ENCODE peak calls at places on chromosomes 13 and 19, in six cellular contexts. S, Z, V, H, N and Q are unnamed samples.

GRCh38 chr13:21663197-21663596 is 7.7 kb upstream of the FGF9 start:
- DNase-seq in S (no peak), Z (no peak), V (no peak), H (no peak), N (peak), Q (no peak)

GRCh38 chr13:75985132-75985531 is 349.0 kb downstream of the LMO7 start:
- DNase-seq in S (no peak), Z (no peak), V (no peak), H (no peak), N (no peak), Q (peak)

GRCh38 chr13:41682001-41682400 is 224.7 kb downstream of the RGCC start:
- DNase-seq in S (no peak), Z (no peak), V (no peak), H (no peak), N (no peak), Q (no peak)

GRCh38 chr19:33177417-33177976 is 16.6 kb upstream of the LRP3 start:
- DNase-seq in S (no peak), Z (peak), V (no peak), H (peak), N (peak), Q (peak)

GRCh38 chr19:6765738-6766356 is 1.4 kb downstream of the SH2D3A start:
- DNase-seq in S (no peak), Z (peak), V (no peak), H (no peak), N (no peak), Q (peak)

GRCh38 chr19:50843701-50844221 is 10.4 kb upstream of the KLK15 start:
- DNase-seq in S (no peak), Z (no peak), V (no peak), H (no peak), N (no peak), Q (no peak)

GRCh38 chr19:43934055-43934984 is 762 bp downstream of the ZNF45 start:
- DNase-seq in S (no peak), Z (peak), V (no peak), H (peak), N (peak), Q (peak)

GRCh38 chr19:38037151-38037611 is 130.2 kb downstream of the SIPA1L3 start:
- DNase-seq in S (no peak), Z (peak), V (no peak), H (peak), N (no peak), Q (no peak)

GRCh38 chr13:78631077-78631476 is 27.7 kb upstream of the POU4F1 start:
- DNase-seq in S (no peak), Z (no peak), V (no peak), H (no peak), N (no peak), Q (no peak)

GRCh38 chr13:103236213-103236612 is 170.0 kb upstream of the SLC10A2 start:
- DNase-seq in S (no peak), Z (peak), V (no peak), H (no peak), N (no peak), Q (peak)

GRCh38 chr13:27556109-27556508 is 64.2 kb downstream of the LNX2 start:
- DNase-seq in S (no peak), Z (no peak), V (no peak), H (no peak), N (no peak), Q (no peak)

GRCh38 chr19:39335168-39335567 is 675 bp downstream of the GMFG start:
- DNase-seq in S (no peak), Z (no peak), V (no peak), H (no peak), N (no peak), Q (no peak)

GRCh38 chr13:99605417-99606321 is 104.4 kb downstream of the TM9SF2 start:
- DNase-seq in S (no peak), Z (peak), V (peak), H (peak), N (peak), Q (peak)

GRCh38 chr19:29442094-29442493 is 83.7 kb upstream of the VSTM2B start:
- DNase-seq in S (no peak), Z (no peak), V (no peak), H (no peak), N (no peak), Q (no peak)

GRCh38 chr19:5128251-5128931 is 159.5 kb downstream of the KDM4B start:
- DNase-seq in S (no peak), Z (peak), V (peak), H (no peak), N (peak), Q (peak)

GRCh38 chr19:9966448-9966847 is 30.1 kb upstream of the OLFM2 start:
- DNase-seq in S (no peak), Z (peak), V (no peak), H (no peak), N (no peak), Q (peak)

GRCh38 chr13:77375554-77375953 is 48.7 kb upstream of the MYCBP2 start:
- DNase-seq in S (no peak), Z (no peak), V (no peak), H (no peak), N (no peak), Q (no peak)

GRCh38 chr19:47582320-47582909 is 9.5 kb upstream of the ZNF541 start:
- DNase-seq in S (no peak), Z (no peak), V (no peak), H (no peak), N (no peak), Q (no peak)

GRCh38 chr13:95481051-95481775 is 71.3 kb upstream of the CLDN10 start:
- DNase-seq in S (no peak), Z (no peak), V (no peak), H (no peak), N (no peak), Q (no peak)

GRCh38 chr19:42816901-42817300 is 51.4 kb upstream of the PSG8 start:
- DNase-seq in S (no peak), Z (no peak), V (no peak), H (no peak), N (no peak), Q (no peak)

GRCh38 chr13:50456111-50456510 is 387.4 kb downstream of the DLEU7 start:
- DNase-seq in S (no peak), Z (no peak), V (no peak), H (peak), N (no peak), Q (no peak)

GRCh38 chr13:90105881-90106496 is 1241.5 kb upstream of the MIR17HG start:
- DNase-seq in S (no peak), Z (no peak), V (no peak), H (no peak), N (peak), Q (peak)

GRCh38 chr19:38125238-38125637 is 98.8 kb downstream of the DPF1 start:
- DNase-seq in S (no peak), Z (no peak), V (no peak), H (no peak), N (no peak), Q (no peak)

GRCh38 chr19:16825312-16826168 is 3.7 kb upstream of the SIN3B start:
- DNase-seq in S (no peak), Z (peak), V (peak), H (no peak), N (no peak), Q (peak)

GRCh38 chr13:38543561-38543960 is 143.3 kb upstream of the FREM2 start:
- DNase-seq in S (no peak), Z (no peak), V (no peak), H (no peak), N (no peak), Q (no peak)

GRCh38 chr19:56105090-56105701 is 15.9 kb downstream of the ZNF787 start:
- DNase-seq in S (no peak), Z (peak), V (peak), H (peak), N (peak), Q (peak)

GRCh38 chr19:46181386-46181774 is 33.3 kb downstream of the IGFL2 start:
- DNase-seq in S (no peak), Z (no peak), V (no peak), H (no peak), N (no peak), Q (no peak)

GRCh38 chr13:38213307-38213706 is 136.3 kb upstream of the UFM1 start:
- DNase-seq in S (no peak), Z (no peak), V (no peak), H (no peak), N (no peak), Q (no peak)

GRCh38 chr19:29263305-29264080 is 50.5 kb upstream of the UQCRFS1 start:
- DNase-seq in S (no peak), Z (peak), V (no peak), H (peak), N (peak), Q (peak)

GRCh38 chr19:51965583-51965982 is 21.1 kb downstream of the ZNF350 start:
- DNase-seq in S (no peak), Z (no peak), V (no peak), H (no peak), N (no peak), Q (no peak)

GRCh38 chr13:23516190-23516589 is 54.0 kb upstream of the TNFRSF19 start:
- DNase-seq in S (no peak), Z (no peak), V (no peak), H (no peak), N (no peak), Q (peak)

GRCh38 chr13:94139393-94139995 is 340.0 kb downstream of the DCT start:
- DNase-seq in S (no peak), Z (no peak), V (no peak), H (no peak), N (no peak), Q (peak)

GRCh38 chr13:112652512-112653458 is 37.1 kb upstream of the ATP11A start:
- DNase-seq in S (no peak), Z (no peak), V (no peak), H (no peak), N (no peak), Q (peak)

GRCh38 chr19:38684078-38684861 is 36.8 kb downstream of the ACTN4 start:
- DNase-seq in S (peak), Z (no peak), V (peak), H (peak), N (peak), Q (peak)

GRCh38 chr13:112977091-112977490 is 8.1 kb downstream of the MCF2L start:
- DNase-seq in S (no peak), Z (no peak), V (no peak), H (no peak), N (no peak), Q (no peak)

GRCh38 chr19:16342002-16342715 is 17.5 kb downstream of the KLF2 start:
- DNase-seq in S (no peak), Z (no peak), V (no peak), H (no peak), N (no peak), Q (no peak)

GRCh38 chr13:29991343-29991742 is 140.9 kb upstream of the UBL3 start:
- DNase-seq in S (peak), Z (no peak), V (no peak), H (no peak), N (no peak), Q (peak)

GRCh38 chr13:73872397-73872796 is 261.8 kb downstream of the KLF12 start:
- DNase-seq in S (no peak), Z (no peak), V (no peak), H (no peak), N (no peak), Q (no peak)

GRCh38 chr19:30896551-30896950 is 452.7 kb downstream of the TSHZ3 start:
- DNase-seq in S (no peak), Z (peak), V (no peak), H (no peak), N (no peak), Q (peak)

GRCh38 chr13:27172495-27172842 is 858 bp upstream of the USP12 start:
- DNase-seq in S (no peak), Z (no peak), V (no peak), H (no peak), N (no peak), Q (no peak)